ENCODE peak calls at places on chromosomes 1 and 21, in nine cellular contexts. Y is HTR-8/SVneo, S is T-helper 1 cell, D is T-helper 17 cell, Z is left ventricle myocardium inferior, V is NCI-H2107, E is ascending aorta, U is RCC 7860, W is GM19239. J is an unnamed sample.

GRCh38 chr1:8711161-8711560 is 106.3 kb downstream of the RERE start:
- DNase-seq in W (no peak), Z (no peak), V (no peak), Y (no peak), D (no peak), E (no peak), S (no peak), U (no peak), J (no peak)

GRCh38 chr21:26766826-26767325 is 78.3 kb downstream of the ADAMTS1 start:
- DNase-seq in U (no peak), Y (no peak), E (no peak), W (no peak), S (no peak), Z (no peak), D (no peak), V (no peak), J (no peak)

GRCh38 chr1:42173155-42173933 is 8.8 kb upstream of the GUCA2A start:
- DNase-seq in Y (peak), Z (peak), D (peak), S (peak), V (peak), E (peak), U (peak), W (peak), J (peak)

GRCh38 chr1:117582341-117582902 is 23.4 kb upstream of the TENT5C start:
- DNase-seq in U (no peak), Y (no peak), S (no peak), W (no peak), E (no peak), V (no peak), Z (no peak), D (no peak), J (peak)

GRCh38 chr1:214520544-214521165 is 30.7 kb downstream of the PTPN14 start:
- DNase-seq in Z (no peak), D (no peak), U (no peak), V (no peak), W (no peak), Y (no peak), E (no peak), S (no peak), J (no peak)

GRCh38 chr1:197948926-197949899 is 32.0 kb downstream of the LHX9 start:
- DNase-seq in E (no peak), Z (no peak), V (no peak), Y (no peak), U (no peak), D (no peak), S (peak), W (no peak), J (no peak)

GRCh38 chr1:67834246-67834877 is 1.1 kb upstream of the GNG12 start:
- DNase-seq in V (peak), Y (no peak), E (no peak), W (no peak), S (no peak), D (no peak), Z (no peak), U (no peak), J (no peak)

GRCh38 chr1:115159958-115160357 is 70.7 kb upstream of the TSPAN2 start:
- DNase-seq in E (no peak), S (no peak), V (no peak), U (no peak), Y (no peak), D (no peak), Z (no peak), W (no peak), J (no peak)

GRCh38 chr1:3012511-3013291 is 8.6 kb upstream of the ACTRT2 start:
- DNase-seq in U (no peak), S (no peak), W (peak), E (peak), D (peak), Z (peak), V (no peak), Y (peak), J (peak)

GRCh38 chr1:153565529-153566374 is at the start of gene S100A2:
- DNase-seq in E (peak), V (peak), S (peak), D (no peak), Z (no peak), Y (no peak), W (no peak), U (peak), J (peak)

GRCh38 chr1:9651565-9652378 is at the start of gene PIK3CD:
- DNase-seq in Z (peak), D (peak), Y (peak), V (no peak), W (no peak), E (no peak), S (peak), U (no peak), J (no peak)

GRCh38 chr1:94305704-94306103 is 68.3 kb upstream of the ARHGAP29 start:
- DNase-seq in Y (no peak), V (no peak), W (no peak), Z (no peak), D (no peak), S (no peak), E (no peak), U (peak), J (no peak)

GRCh38 chr1:164718821-164719220 is 159.8 kb downstream of the PBX1 start:
- DNase-seq in Y (no peak), E (no peak), S (no peak), V (no peak), W (no peak), U (no peak), D (no peak), Z (no peak), J (no peak)

GRCh38 chr1:53626576-53626975 is 112.4 kb downstream of the GLIS1 start:
- DNase-seq in E (no peak), U (no peak), W (no peak), Y (no peak), S (no peak), V (no peak), Z (no peak), D (no peak), J (no peak)

GRCh38 chr1:23673086-23673813 is 18.4 kb upstream of the RPL11 start:
- DNase-seq in W (no peak), D (no peak), Y (peak), U (peak), E (no peak), S (no peak), V (no peak), Z (no peak), J (no peak)

GRCh38 chr1:159009704-159010361 is at the start of gene IFI16:
- DNase-seq in U (peak), Y (peak), W (peak), D (no peak), E (peak), Z (no peak), V (no peak), S (peak), J (peak)

GRCh38 chr1:229208481-229208880 is 62.4 kb upstream of the RAB4A start:
- DNase-seq in S (no peak), Y (no peak), V (no peak), Z (no peak), E (no peak), D (no peak), U (no peak), W (no peak), J (no peak)

GRCh38 chr1:76410499-76410898 is 336.0 kb downstream of the ST6GALNAC3 start:
- DNase-seq in W (no peak), S (no peak), U (no peak), Z (no peak), V (no peak), D (no peak), E (no peak), Y (no peak), J (no peak)

GRCh38 chr1:245441699-245442098 is 286.9 kb downstream of the KIF26B start:
- DNase-seq in V (no peak), U (no peak), E (no peak), Y (no peak), S (no peak), W (no peak), Z (no peak), D (no peak), J (peak)

GRCh38 chr1:51572365-51572764 is 44.5 kb upstream of the OSBPL9 start:
- DNase-seq in Z (no peak), W (no peak), D (no peak), U (no peak), E (no peak), V (no peak), S (no peak), Y (no peak), J (no peak)

GRCh38 chr1:152189657-152190442 is 30.8 kb upstream of the RPTN start:
- DNase-seq in V (no peak), E (peak), D (peak), S (peak), Y (peak), Z (peak), U (peak), W (peak), J (peak)

GRCh38 chr1:9275567-9276034 is 17.1 kb upstream of the SPSB1 start:
- DNase-seq in U (peak), Z (no peak), S (peak), E (peak), D (no peak), W (peak), V (no peak), Y (peak), J (no peak)

GRCh38 chr1:53180226-53180625 is 16.4 kb upstream of the CPT2 start:
- DNase-seq in V (no peak), S (no peak), E (no peak), Z (no peak), W (no peak), Y (no peak), D (no peak), U (no peak), J (no peak)

GRCh38 chr21:39564200-39564599 is 48.5 kb upstream of the B3GALT5 start:
- DNase-seq in Z (peak), U (no peak), S (no peak), E (no peak), D (no peak), W (no peak), V (no peak), Y (no peak), J (no peak)

GRCh38 chr1:52635321-52636089 is 2.5 kb downstream of the SHISAL2A start:
- DNase-seq in V (no peak), Y (no peak), W (no peak), E (no peak), S (peak), D (no peak), Z (no peak), U (no peak), J (no peak)

GRCh38 chr1:29719253-29719652 is 482.9 kb downstream of the PTPRU start:
- DNase-seq in W (no peak), U (peak), E (no peak), S (no peak), Z (no peak), D (no peak), Y (no peak), V (no peak), J (no peak)

GRCh38 chr1:165288301-165289120 is 68.0 kb downstream of the LMX1A start:
- DNase-seq in Y (no peak), V (peak), E (no peak), U (no peak), Z (no peak), W (no peak), S (no peak), D (no peak), J (no peak)

GRCh38 chr1:111769517-111770146 is 13.9 kb downstream of the DDX20 start:
- DNase-seq in D (peak), Y (peak), S (peak), W (peak), V (peak), E (no peak), U (peak), Z (no peak), J (no peak)

GRCh38 chr1:151540021-151540981 is at the start of gene TUFT1:
- DNase-seq in E (peak), Z (peak), W (peak), Y (peak), D (peak), V (peak), S (peak), U (peak), J (peak)

GRCh38 chr1:29682171-29682917 is 446.0 kb downstream of the PTPRU start:
- DNase-seq in D (no peak), Z (no peak), V (no peak), U (no peak), Y (no peak), S (no peak), E (peak), W (no peak), J (no peak)

GRCh38 chr1:191575180-191575579 is 583.1 kb upstream of the RGS18 start:
- DNase-seq in E (no peak), V (no peak), Y (no peak), Z (no peak), S (no peak), D (no peak), W (no peak), U (peak), J (no peak)

GRCh38 chr1:65050735-65051134 is 84.4 kb upstream of the JAK1 start:
- DNase-seq in S (no peak), E (no peak), U (no peak), V (no peak), W (no peak), Z (no peak), D (no peak), Y (no peak), J (no peak)

GRCh38 chr1:65114312-65114711 is 33.7 kb upstream of the AK4 start:
- DNase-seq in U (no peak), E (no peak), S (no peak), D (no peak), V (no peak), Z (no peak), Y (no peak), W (no peak), J (peak)

GRCh38 chr21:31476551-31477120 is 132.6 kb upstream of the TIAM1 start:
- DNase-seq in V (no peak), D (no peak), W (no peak), U (no peak), Z (no peak), E (no peak), S (no peak), Y (no peak), J (peak)

GRCh38 chr1:3425486-3426215 is 28.8 kb upstream of the ARHGEF16 start:
- DNase-seq in E (no peak), V (no peak), S (no peak), Z (no peak), Y (no peak), W (no peak), D (no peak), U (no peak), J (no peak)

GRCh38 chr1:237736372-237737029 is 154.2 kb downstream of the ZP4 start:
- DNase-seq in E (no peak), W (no peak), D (no peak), Z (no peak), U (no peak), V (no peak), S (peak), Y (peak), J (no peak)

GRCh38 chr1:156742017-156742416 is 1.1 kb upstream of the MRPL24 start:
- DNase-seq in Z (no peak), W (no peak), Y (no peak), V (no peak), D (no peak), U (no peak), E (no peak), S (no peak), J (no peak)

GRCh38 chr1:159207774-159208459 is 3.2 kb downstream of the ACKR1 start:
- DNase-seq in S (no peak), Z (no peak), U (no peak), V (no peak), E (no peak), D (no peak), Y (no peak), W (no peak), J (no peak)